ENCODE peak calls at places on chromosomes 2 and 18, in nine cellular contexts. N is Calu3, O is stomach, Q is mesenteric fat pad, K is M059J, P is NCI-H146, U is NCI-H1694, T is hypothalamus, L is GF-D8. Y is an unnamed sample.

GRCh38 chr2:159108178-159108893 is 139.9 kb downstream of the TANC1 start:
- DNase-seq in T (no peak), N (no peak), O (no peak), P (no peak), Q (no peak), K (no peak), U (no peak), L (no peak), Y (no peak)

GRCh38 chr2:130798472-130799221 is 38.1 kb upstream of the ARHGEF4 start:
- DNase-seq in L (no peak), T (peak; percentile 71), Q (no peak), P (peak; percentile 94), K (no peak), O (no peak), N (no peak), U (peak; percentile 58), Y (peak; percentile 28)

GRCh38 chr2:144350151-144350802 is 169.6 kb downstream of the ZEB2 start:
- DNase-seq in K (peak; percentile 88), P (no peak), N (no peak), T (no peak), O (no peak), Q (no peak), U (no peak), L (no peak), Y (peak; percentile 30)

GRCh38 chr2:217938038-217938437 is 64.8 kb downstream of the TNS1 start:
- DNase-seq in Q (no peak), N (no peak), K (no peak), P (no peak), T (no peak), L (no peak), U (no peak), O (no peak), Y (no peak)

GRCh38 chr2:227347117-227347516 is 22.1 kb downstream of the MFF start:
- DNase-seq in P (no peak), T (no peak), Q (no peak), K (no peak), U (no peak), O (no peak), L (no peak), N (no peak), Y (no peak)

GRCh38 chr18:519019-519879 is 18.7 kb upstream of the COLEC12 start:
- DNase-seq in L (peak; percentile 84), Q (no peak), K (peak; percentile 68), U (peak; percentile 9), T (peak; percentile 12), O (peak; percentile 71), N (no peak), P (no peak), Y (peak; percentile 59)

GRCh38 chr2:99608092-99608491 is 118.3 kb upstream of the REV1 start:
- DNase-seq in O (no peak), Q (no peak), N (no peak), U (no peak), P (no peak), K (no peak), L (no peak), T (no peak), Y (no peak)

GRCh38 chr18:68456985-68457384 is 257.9 kb downstream of the TMX3 start:
- DNase-seq in O (no peak), P (no peak), N (no peak), K (peak; percentile 17), T (no peak), Q (no peak), L (no peak), U (no peak), Y (no peak)

GRCh38 chr2:152462591-152463178 is 127.7 kb downstream of the FMNL2 start:
- DNase-seq in K (no peak), P (no peak), Q (no peak), U (no peak), O (no peak), L (no peak), N (no peak), T (peak; percentile 78), Y (no peak)

GRCh38 chr18:50970006-50970405 is 2.2 kb downstream of the ELAC1 start:
- DNase-seq in O (peak; percentile 82), T (no peak), U (no peak), K (peak; percentile 48), N (peak; percentile 30), Q (no peak), P (peak; percentile 83), L (no peak), Y (no peak)

GRCh38 chr2:128347701-128348504 is 29.2 kb upstream of the HS6ST1 start:
- DNase-seq in Q (no peak), T (peak; percentile 55), P (no peak), L (no peak), N (no peak), K (peak; percentile 69), U (peak; percentile 56), O (peak; percentile 50), Y (peak; percentile 92)

GRCh38 chr2:85750509-85751299 is 3.1 kb upstream of the ATOH8 start:
- DNase-seq in L (peak; percentile 12), K (peak; percentile 66), N (peak; percentile 85), Q (no peak), U (peak; percentile 28), O (peak; percentile 81), P (peak; percentile 50), T (peak; percentile 87), Y (peak; percentile 80)

GRCh38 chr2:102703748-102704147 is 58.1 kb upstream of the TMEM182 start:
- DNase-seq in O (no peak), Q (no peak), U (peak; percentile 12), K (peak; percentile 12), P (peak; percentile 57), N (peak; percentile 37), L (no peak), T (peak; percentile 13), Y (peak; percentile 35)